ENCODE peak calls at places on chromosomes 7 and 10, in five cellular contexts. One of them, this sample, is unnamed.

GRCh38 chr7:50488379-50488778 is 38.2 kb upstream of the FIGNL1 start:
- DNase-seq in MM.1S: no peak
- DNase-seq in ovary: no peak
- DNase-seq in mammary epithelial cell: no peak
- DNase-seq in PC-9: no peak
- DNase-seq in this sample: no peak

GRCh38 chr7:123415625-123416024 is 118.8 kb downstream of the IQUB start:
- DNase-seq in MM.1S: no peak
- DNase-seq in ovary: no peak
- DNase-seq in mammary epithelial cell: no peak
- DNase-seq in PC-9: no peak
- DNase-seq in this sample: no peak

GRCh38 chr10:120253131-120253530 is 203.9 kb upstream of the PLPP4 start:
- DNase-seq in MM.1S: no peak
- DNase-seq in ovary: no peak
- DNase-seq in mammary epithelial cell: no peak
- DNase-seq in PC-9: no peak
- DNase-seq in this sample: no peak

GRCh38 chr7:143901360-143901709 is 641 bp downstream of the TCAF1 start:
- DNase-seq in MM.1S: no peak
- DNase-seq in ovary: peak; percentile 77
- DNase-seq in mammary epithelial cell: no peak
- DNase-seq in PC-9: no peak
- DNase-seq in this sample: no peak

GRCh38 chr10:63633677-63634487 is 112.7 kb downstream of the REEP3 start:
- DNase-seq in MM.1S: no peak
- DNase-seq in ovary: no peak
- DNase-seq in mammary epithelial cell: peak; percentile 46
- DNase-seq in PC-9: peak; percentile 21
- DNase-seq in this sample: no peak

GRCh38 chr7:149415391-149416068 is 45.3 kb downstream of the ZNF777 start:
- DNase-seq in MM.1S: no peak
- DNase-seq in ovary: no peak
- DNase-seq in mammary epithelial cell: no peak
- DNase-seq in PC-9: no peak
- DNase-seq in this sample: no peak

GRCh38 chr7:30630986-30631385 is 36.3 kb downstream of the GARS1 start:
- DNase-seq in MM.1S: no peak
- DNase-seq in ovary: no peak
- DNase-seq in mammary epithelial cell: no peak
- DNase-seq in PC-9: no peak
- DNase-seq in this sample: no peak

GRCh38 chr10:122459586-122460273 is 1.6 kb upstream of the HTRA1 start:
- DNase-seq in MM.1S: no peak
- DNase-seq in ovary: peak; percentile 72
- DNase-seq in mammary epithelial cell: no peak
- DNase-seq in PC-9: no peak
- DNase-seq in this sample: no peak

GRCh38 chr10:60877777-60878120 is 66.2 kb downstream of the RHOBTB1 start:
- DNase-seq in MM.1S: no peak
- DNase-seq in ovary: no peak
- DNase-seq in mammary epithelial cell: no peak
- DNase-seq in PC-9: no peak
- DNase-seq in this sample: no peak

GRCh38 chr7:80699656-80700318 is 61.3 kb downstream of the CD36 start:
- DNase-seq in MM.1S: no peak
- DNase-seq in ovary: no peak
- DNase-seq in mammary epithelial cell: no peak
- DNase-seq in PC-9: no peak
- DNase-seq in this sample: no peak

GRCh38 chr10:104257235-104257634 is 2.5 kb downstream of the GSTO1 start:
- DNase-seq in MM.1S: no peak
- DNase-seq in ovary: no peak
- DNase-seq in mammary epithelial cell: peak; percentile 25
- DNase-seq in PC-9: no peak
- DNase-seq in this sample: no peak

GRCh38 chr10:116113721-116114501 is 159.1 kb downstream of the GFRA1 start:
- DNase-seq in MM.1S: no peak
- DNase-seq in ovary: no peak
- DNase-seq in mammary epithelial cell: peak; percentile 37
- DNase-seq in PC-9: no peak
- DNase-seq in this sample: no peak

GRCh38 chr10:114188876-114189275 is 9.7 kb downstream of the TDRD1 start:
- DNase-seq in MM.1S: no peak
- DNase-seq in ovary: no peak
- DNase-seq in mammary epithelial cell: no peak
- DNase-seq in PC-9: no peak
- DNase-seq in this sample: no peak

GRCh38 chr10:125102821-125103220 is 57.5 kb downstream of the CTBP2 start:
- DNase-seq in MM.1S: no peak
- DNase-seq in ovary: peak; percentile 17
- DNase-seq in mammary epithelial cell: no peak
- DNase-seq in PC-9: no peak
- DNase-seq in this sample: no peak

GRCh38 chr10:73969224-73969811 is 28.6 kb upstream of the VCL start:
- DNase-seq in MM.1S: no peak
- DNase-seq in ovary: no peak
- DNase-seq in mammary epithelial cell: peak; percentile 38
- DNase-seq in PC-9: no peak
- DNase-seq in this sample: no peak

DNA sequence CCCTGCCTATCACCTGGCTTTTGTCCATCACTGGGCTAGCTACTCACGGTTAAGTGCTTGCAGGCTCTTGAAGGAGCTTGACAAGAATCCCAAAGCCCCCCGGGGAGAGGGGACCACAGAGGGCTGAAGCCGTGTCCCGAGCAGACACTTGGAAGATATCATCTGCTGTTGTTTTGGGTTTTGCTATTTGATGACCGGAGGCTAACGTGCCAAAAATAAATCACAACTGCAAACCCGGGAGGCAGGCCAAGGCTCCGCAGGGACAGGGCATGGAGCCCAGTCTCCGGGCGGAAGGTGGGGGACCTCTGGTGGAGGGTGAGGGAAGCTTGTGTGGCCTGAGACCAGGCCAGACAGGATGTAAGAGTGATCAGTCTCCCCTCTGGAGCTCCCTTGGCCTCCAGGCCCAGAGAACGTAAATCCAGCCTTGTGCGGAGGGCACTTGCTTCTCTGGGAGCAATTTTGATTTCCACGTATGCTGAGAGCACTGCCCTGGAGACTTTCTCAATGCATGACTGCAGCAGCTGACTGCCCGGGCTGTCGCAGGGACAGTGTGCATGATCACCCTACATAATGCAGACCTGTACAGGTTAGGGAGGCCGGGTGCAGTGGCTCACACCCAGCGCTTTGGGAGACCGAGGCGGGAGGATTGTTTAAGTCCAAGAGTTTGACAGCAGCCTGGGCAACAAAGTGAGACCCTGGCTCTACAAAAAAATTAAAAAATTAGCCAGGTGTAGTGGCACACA is at the start of gene PHKG1:
- DNase-seq in MM.1S: no peak
- DNase-seq in ovary: peak; percentile 89
- DNase-seq in mammary epithelial cell: peak; percentile 42
- DNase-seq in PC-9: peak; percentile 52
- DNase-seq in this sample: no peak
- H3K27ac ChIP-seq in MM.1S: no peak within 1 kb of the TSS
- H3K27ac ChIP-seq in ovary: no peak within 1 kb of the TSS
- H3K27ac ChIP-seq in mammary epithelial cell: no peak within 1 kb of the TSS
- H3K27ac ChIP-seq in PC-9: no peak within 1 kb of the TSS
- H3K27ac ChIP-seq in this sample: no peak within 1 kb of the TSS

GRCh38 chr10:133297504-133297903 is 11.2 kb downstream of the TUBGCP2 start:
- DNase-seq in MM.1S: no peak
- DNase-seq in ovary: no peak
- DNase-seq in mammary epithelial cell: no peak
- DNase-seq in PC-9: no peak
- DNase-seq in this sample: no peak
- H3K27ac ChIP-seq in MM.1S: no peak overlapping the region
- H3K27ac ChIP-seq in ovary: no peak overlapping the region
- H3K27ac ChIP-seq in mammary epithelial cell: no peak overlapping the region
- H3K27ac ChIP-seq in PC-9: no peak overlapping the region
- H3K27ac ChIP-seq in this sample: no peak overlapping the region

DNA sequence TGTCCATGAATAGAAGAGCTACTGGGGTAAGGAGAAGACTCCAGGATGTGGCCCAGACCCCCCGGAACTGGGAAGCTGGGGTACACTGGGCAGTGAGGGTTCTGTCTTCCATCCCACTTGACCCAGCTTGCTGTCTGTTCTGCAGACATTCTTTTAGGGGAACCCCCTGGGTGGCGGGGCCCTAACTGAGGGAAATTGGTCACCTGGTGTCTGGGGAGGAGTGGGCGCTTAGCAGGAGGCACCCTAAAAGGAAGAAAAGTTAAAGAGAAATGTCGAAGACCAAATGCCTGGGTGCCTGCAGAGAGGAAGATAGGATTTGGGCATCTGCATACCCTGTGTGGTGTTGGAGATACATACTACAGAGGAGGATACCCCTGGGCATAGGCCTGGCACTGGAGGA is 1.0 kb downstream of the AP1S1 start:
- DNase-seq in MM.1S: no peak
- DNase-seq in ovary: no peak
- DNase-seq in mammary epithelial cell: no peak
- DNase-seq in PC-9: no peak
- DNase-seq in this sample: no peak
- H3K27ac ChIP-seq in MM.1S: no peak overlapping the region
- H3K27ac ChIP-seq in ovary: no peak overlapping the region
- H3K27ac ChIP-seq in mammary epithelial cell: peak overlapping the region; percentile 66
- H3K27ac ChIP-seq in PC-9: peak overlapping the region; percentile 54
- H3K27ac ChIP-seq in this sample: peak overlapping the region; percentile 72

GRCh38 chr7:130490287-130490686 is 1.6 kb upstream of the MEST start:
- DNase-seq in MM.1S: no peak
- DNase-seq in ovary: no peak
- DNase-seq in mammary epithelial cell: no peak
- DNase-seq in PC-9: no peak
- DNase-seq in this sample: no peak

GRCh38 chr7:130490888-130491771 is 755 bp upstream of the MEST start:
- DNase-seq in MM.1S: peak; percentile 34
- DNase-seq in ovary: peak; percentile 80
- DNase-seq in mammary epithelial cell: no peak
- DNase-seq in PC-9: no peak
- DNase-seq in this sample: no peak

GRCh38 chr7:130492519-130493274 is 812 bp downstream of the MEST start:
- DNase-seq in MM.1S: no peak
- DNase-seq in ovary: peak; percentile 37
- DNase-seq in mammary epithelial cell: no peak
- DNase-seq in PC-9: no peak
- DNase-seq in this sample: no peak

GRCh38 chr7:130493275-130493868 is 1.5 kb downstream of the MEST start:
- DNase-seq in MM.1S: no peak
- DNase-seq in ovary: no peak
- DNase-seq in mammary epithelial cell: no peak
- DNase-seq in PC-9: no peak
- DNase-seq in this sample: no peak

GRCh38 chr7:130491841-130492518 is at the start of gene MEST:
- DNase-seq in MM.1S: no peak
- DNase-seq in ovary: peak; percentile 52
- DNase-seq in mammary epithelial cell: no peak
- DNase-seq in PC-9: no peak
- DNase-seq in this sample: no peak
- H3K27ac ChIP-seq in MM.1S: no peak within 1 kb of the TSS
- H3K27ac ChIP-seq in ovary: peak within 1 kb of the TSS; percentile 27
- H3K27ac ChIP-seq in mammary epithelial cell: no peak within 1 kb of the TSS
- H3K27ac ChIP-seq in PC-9: no peak within 1 kb of the TSS
- H3K27ac ChIP-seq in this sample: no peak within 1 kb of the TSS

GRCh38 chr7:27191716-27192545 is 6.9 kb upstream of the HOXA11 start:
- DNase-seq in MM.1S: no peak
- DNase-seq in ovary: no peak
- DNase-seq in mammary epithelial cell: no peak
- DNase-seq in PC-9: no peak
- DNase-seq in this sample: no peak
- H3K27ac ChIP-seq in MM.1S: no peak overlapping the region
- H3K27ac ChIP-seq in ovary: no peak overlapping the region
- H3K27ac ChIP-seq in mammary epithelial cell: no peak overlapping the region
- H3K27ac ChIP-seq in PC-9: no peak overlapping the region
- H3K27ac ChIP-seq in this sample: peak overlapping the region; percentile 86

GRCh38 chr7:29194594-29195417 is at the start of gene CHN2:
- DNase-seq in MM.1S: peak; percentile 76
- DNase-seq in ovary: peak; percentile 70
- DNase-seq in mammary epithelial cell: peak; percentile 37
- DNase-seq in PC-9: no peak
- DNase-seq in this sample: no peak
- H3K27ac ChIP-seq in MM.1S: peak within 1 kb of the TSS; percentile 61
- H3K27ac ChIP-seq in ovary: peak within 1 kb of the TSS; percentile 27
- H3K27ac ChIP-seq in mammary epithelial cell: no peak within 1 kb of the TSS
- H3K27ac ChIP-seq in PC-9: no peak within 1 kb of the TSS
- H3K27ac ChIP-seq in this sample: no peak within 1 kb of the TSS

GRCh38 chr7:47932466-47933037 is 15.7 kb downstream of the PKD1L1 start:
- DNase-seq in MM.1S: no peak
- DNase-seq in ovary: no peak
- DNase-seq in mammary epithelial cell: no peak
- DNase-seq in PC-9: no peak
- DNase-seq in this sample: no peak
- H3K27ac ChIP-seq in MM.1S: no peak overlapping the region
- H3K27ac ChIP-seq in ovary: no peak overlapping the region
- H3K27ac ChIP-seq in mammary epithelial cell: no peak overlapping the region
- H3K27ac ChIP-seq in PC-9: no peak overlapping the region
- H3K27ac ChIP-seq in this sample: no peak overlapping the region

This sample was measured in epithelial cell of prostate.